ENCODE peak calls at places on chromosome 4, in eight cellular contexts. One of them, this sample, is unnamed.

GRCh38 chr4:19700951-19701350 is 550.8 kb upstream of the SLIT2 start:
- DNase-seq in adrenal gland: no peak
- DNase-seq in neural progenitor cell: no peak
- DNase-seq in endothelial cell: no peak
- DNase-seq in GM12864: no peak
- DNase-seq in GM13977: no peak
- DNase-seq in bronchial epithelial cell: peak
- DNase-seq in hepatic stellate cell: no peak
- DNase-seq in this sample: no peak

GRCh38 chr4:167032876-167033275 is 201.4 kb downstream of the SPOCK3 start:
- DNase-seq in adrenal gland: no peak
- DNase-seq in neural progenitor cell: no peak
- DNase-seq in endothelial cell: no peak
- DNase-seq in GM12864: no peak
- DNase-seq in GM13977: no peak
- DNase-seq in bronchial epithelial cell: peak
- DNase-seq in hepatic stellate cell: no peak
- DNase-seq in this sample: no peak

GRCh38 chr4:122826596-122827257 is at the start of gene FGF2:
- DNase-seq in adrenal gland: peak
- DNase-seq in neural progenitor cell: peak
- DNase-seq in endothelial cell: peak
- DNase-seq in GM12864: no peak
- DNase-seq in GM13977: peak
- DNase-seq in bronchial epithelial cell: no peak
- DNase-seq in hepatic stellate cell: peak
- DNase-seq in this sample: no peak

GRCh38 chr4:127001898-127002297 is 630.9 kb upstream of the INTU start:
- DNase-seq in adrenal gland: no peak
- DNase-seq in neural progenitor cell: peak
- DNase-seq in endothelial cell: no peak
- DNase-seq in GM12864: no peak
- DNase-seq in GM13977: no peak
- DNase-seq in bronchial epithelial cell: no peak
- DNase-seq in hepatic stellate cell: no peak
- DNase-seq in this sample: no peak

GRCh38 chr4:45172636-45173035 is 446.3 kb upstream of the GNPDA2 start:
- DNase-seq in adrenal gland: no peak
- DNase-seq in neural progenitor cell: peak
- DNase-seq in endothelial cell: no peak
- DNase-seq in GM12864: no peak
- DNase-seq in GM13977: no peak
- DNase-seq in bronchial epithelial cell: no peak
- DNase-seq in hepatic stellate cell: no peak
- DNase-seq in this sample: no peak

GRCh38 chr4:121233982-121234381 is 69.9 kb upstream of the TNIP3 start:
- DNase-seq in adrenal gland: no peak
- DNase-seq in neural progenitor cell: peak
- DNase-seq in endothelial cell: no peak
- DNase-seq in GM12864: no peak
- DNase-seq in GM13977: no peak
- DNase-seq in bronchial epithelial cell: no peak
- DNase-seq in hepatic stellate cell: no peak
- DNase-seq in this sample: no peak

GRCh38 chr4:98653006-98653405 is 5.4 kb downstream of the TSPAN5 start:
- DNase-seq in adrenal gland: no peak
- DNase-seq in neural progenitor cell: no peak
- DNase-seq in endothelial cell: no peak
- DNase-seq in GM12864: no peak
- DNase-seq in GM13977: no peak
- DNase-seq in bronchial epithelial cell: peak
- DNase-seq in hepatic stellate cell: peak
- DNase-seq in this sample: no peak

GRCh38 chr4:16693040-16693506 is 205.4 kb downstream of the LDB2 start:
- DNase-seq in adrenal gland: no peak
- DNase-seq in neural progenitor cell: no peak
- DNase-seq in endothelial cell: no peak
- DNase-seq in GM12864: no peak
- DNase-seq in GM13977: no peak
- DNase-seq in bronchial epithelial cell: no peak
- DNase-seq in hepatic stellate cell: no peak
- DNase-seq in this sample: no peak

GRCh38 chr4:7233601-7234000 is 41.3 kb downstream of the SORCS2 start:
- DNase-seq in adrenal gland: no peak
- DNase-seq in neural progenitor cell: no peak
- DNase-seq in endothelial cell: no peak
- DNase-seq in GM12864: no peak
- DNase-seq in GM13977: no peak
- DNase-seq in bronchial epithelial cell: no peak
- DNase-seq in hepatic stellate cell: no peak
- DNase-seq in this sample: no peak

GRCh38 chr4:27692098-27692679 is 831.5 kb downstream of the STIM2 start:
- DNase-seq in adrenal gland: no peak
- DNase-seq in neural progenitor cell: peak
- DNase-seq in endothelial cell: peak
- DNase-seq in GM12864: peak
- DNase-seq in GM13977: peak
- DNase-seq in bronchial epithelial cell: peak
- DNase-seq in hepatic stellate cell: peak
- DNase-seq in this sample: no peak

GRCh38 chr4:40843696-40844095 is 93.9 kb downstream of the NSUN7 start:
- DNase-seq in adrenal gland: no peak
- DNase-seq in neural progenitor cell: peak
- DNase-seq in endothelial cell: no peak
- DNase-seq in GM12864: no peak
- DNase-seq in GM13977: peak
- DNase-seq in bronchial epithelial cell: no peak
- DNase-seq in hepatic stellate cell: no peak
- DNase-seq in this sample: no peak

GRCh38 chr4:6641164-6641970 is 882 bp downstream of the MRFAP1 start:
- DNase-seq in adrenal gland: peak
- DNase-seq in neural progenitor cell: peak
- DNase-seq in endothelial cell: peak
- DNase-seq in GM12864: no peak
- DNase-seq in GM13977: peak
- DNase-seq in bronchial epithelial cell: peak
- DNase-seq in hepatic stellate cell: peak
- DNase-seq in this sample: no peak

GRCh38 chr4:159055851-159056250 is 47.0 kb upstream of the RAPGEF2 start:
- DNase-seq in adrenal gland: no peak
- DNase-seq in neural progenitor cell: no peak
- DNase-seq in endothelial cell: no peak
- DNase-seq in GM12864: no peak
- DNase-seq in GM13977: no peak
- DNase-seq in bronchial epithelial cell: no peak
- DNase-seq in hepatic stellate cell: no peak
- DNase-seq in this sample: no peak

GRCh38 chr4:74632634-74633033 is 161.7 kb downstream of the BTC start:
- DNase-seq in adrenal gland: peak
- DNase-seq in neural progenitor cell: no peak
- DNase-seq in endothelial cell: no peak
- DNase-seq in GM12864: no peak
- DNase-seq in GM13977: no peak
- DNase-seq in bronchial epithelial cell: peak
- DNase-seq in hepatic stellate cell: no peak
- DNase-seq in this sample: no peak

GRCh38 chr4:122764808-122765189 is 32.3 kb downstream of the BBS12 start:
- DNase-seq in adrenal gland: no peak
- DNase-seq in neural progenitor cell: no peak
- DNase-seq in endothelial cell: no peak
- DNase-seq in GM12864: no peak
- DNase-seq in GM13977: peak
- DNase-seq in bronchial epithelial cell: peak
- DNase-seq in hepatic stellate cell: no peak
- DNase-seq in this sample: no peak

GRCh38 chr4:162011039-162011438 is 152.8 kb downstream of the FSTL5 start:
- DNase-seq in adrenal gland: no peak
- DNase-seq in neural progenitor cell: no peak
- DNase-seq in endothelial cell: no peak
- DNase-seq in GM12864: no peak
- DNase-seq in GM13977: no peak
- DNase-seq in bronchial epithelial cell: no peak
- DNase-seq in hepatic stellate cell: no peak
- DNase-seq in this sample: no peak

GRCh38 chr4:117357422-117357821 is 272.0 kb upstream of the TRAM1L1 start:
- DNase-seq in adrenal gland: no peak
- DNase-seq in neural progenitor cell: no peak
- DNase-seq in endothelial cell: no peak
- DNase-seq in GM12864: no peak
- DNase-seq in GM13977: no peak
- DNase-seq in bronchial epithelial cell: no peak
- DNase-seq in hepatic stellate cell: no peak
- DNase-seq in this sample: no peak

GRCh38 chr4:176036585-176037205 is 28.9 kb upstream of the WDR17 start:
- DNase-seq in adrenal gland: no peak
- DNase-seq in neural progenitor cell: no peak
- DNase-seq in endothelial cell: no peak
- DNase-seq in GM12864: no peak
- DNase-seq in GM13977: no peak
- DNase-seq in bronchial epithelial cell: no peak
- DNase-seq in hepatic stellate cell: no peak
- DNase-seq in this sample: no peak

GRCh38 chr4:23805381-23805780 is 84.5 kb downstream of the PPARGC1A start:
- DNase-seq in adrenal gland: no peak
- DNase-seq in neural progenitor cell: no peak
- DNase-seq in endothelial cell: no peak
- DNase-seq in GM12864: no peak
- DNase-seq in GM13977: no peak
- DNase-seq in bronchial epithelial cell: no peak
- DNase-seq in hepatic stellate cell: no peak
- DNase-seq in this sample: no peak

GRCh38 chr4:20194079-20195013 is 57.4 kb upstream of the SLIT2 start:
- DNase-seq in adrenal gland: no peak
- DNase-seq in neural progenitor cell: no peak
- DNase-seq in endothelial cell: no peak
- DNase-seq in GM12864: no peak
- DNase-seq in GM13977: no peak
- DNase-seq in bronchial epithelial cell: peak
- DNase-seq in hepatic stellate cell: no peak
- DNase-seq in this sample: no peak

GRCh38 chr4:41076481-41076880 is 137.9 kb downstream of the APBB2 start:
- DNase-seq in adrenal gland: no peak
- DNase-seq in neural progenitor cell: no peak
- DNase-seq in endothelial cell: no peak
- DNase-seq in GM12864: no peak
- DNase-seq in GM13977: no peak
- DNase-seq in bronchial epithelial cell: no peak
- DNase-seq in hepatic stellate cell: no peak
- DNase-seq in this sample: no peak

GRCh38 chr4:83237591-83237990 is 47.0 kb downstream of the COQ2 start:
- DNase-seq in adrenal gland: no peak
- DNase-seq in neural progenitor cell: no peak
- DNase-seq in endothelial cell: no peak
- DNase-seq in GM12864: no peak
- DNase-seq in GM13977: no peak
- DNase-seq in bronchial epithelial cell: no peak
- DNase-seq in hepatic stellate cell: no peak
- DNase-seq in this sample: no peak

GRCh38 chr4:163527172-163527571 is 32.7 kb downstream of the TMA16 start:
- DNase-seq in adrenal gland: no peak
- DNase-seq in neural progenitor cell: no peak
- DNase-seq in endothelial cell: no peak
- DNase-seq in GM12864: no peak
- DNase-seq in GM13977: no peak
- DNase-seq in bronchial epithelial cell: peak
- DNase-seq in hepatic stellate cell: no peak
- DNase-seq in this sample: no peak

GRCh38 chr4:87078987-87079469 is 141.4 kb downstream of the KLHL8 start:
- DNase-seq in adrenal gland: peak
- DNase-seq in neural progenitor cell: no peak
- DNase-seq in endothelial cell: no peak
- DNase-seq in GM12864: no peak
- DNase-seq in GM13977: no peak
- DNase-seq in bronchial epithelial cell: peak
- DNase-seq in hepatic stellate cell: peak
- DNase-seq in this sample: no peak

GRCh38 chr4:84814100-84814750 is 152.3 kb downstream of the WDFY3 start:
- DNase-seq in adrenal gland: peak
- DNase-seq in neural progenitor cell: no peak
- DNase-seq in endothelial cell: no peak
- DNase-seq in GM12864: no peak
- DNase-seq in GM13977: no peak
- DNase-seq in bronchial epithelial cell: peak
- DNase-seq in hepatic stellate cell: peak
- DNase-seq in this sample: no peak

GRCh38 chr4:189533603-189534002 is 407.1 kb upstream of the FRG1 start:
- DNase-seq in adrenal gland: no peak
- DNase-seq in neural progenitor cell: no peak
- DNase-seq in endothelial cell: no peak
- DNase-seq in GM12864: no peak
- DNase-seq in GM13977: no peak
- DNase-seq in bronchial epithelial cell: no peak
- DNase-seq in hepatic stellate cell: no peak
- DNase-seq in this sample: no peak

GRCh38 chr4:78870056-78870455 is 69.2 kb downstream of the PAQR3 start:
- DNase-seq in adrenal gland: no peak
- DNase-seq in neural progenitor cell: no peak
- DNase-seq in endothelial cell: no peak
- DNase-seq in GM12864: no peak
- DNase-seq in GM13977: no peak
- DNase-seq in bronchial epithelial cell: peak
- DNase-seq in hepatic stellate cell: no peak
- DNase-seq in this sample: no peak

This sample was measured in GM12878.